ENCODE peak calls at places on chromosome 3, in eight cellular contexts. N is epithelial cell of esophagus, V is AG04449, W is B cell, M is mucosa of gallbladder, G is HCT116, C is fibroblast of the conjunctiva, B is T-helper 17 cell. R is an unnamed sample.

GRCh38 chr3:193637831-193638230 is 44.8 kb downstream of the OPA1 start:
- DNase-seq in N (peak), V (no peak), W (no peak), M (no peak), G (no peak), C (no peak), B (no peak), R (no peak)

GRCh38 chr3:13798401-13798800 is 81.5 kb downstream of the WNT7A start:
- DNase-seq in N (no peak), V (no peak), W (no peak), M (no peak), G (no peak), C (no peak), B (no peak), R (no peak)

GRCh38 chr3:58946875-58947274 is 103.0 kb downstream of the CFAP20DC start:
- DNase-seq in N (no peak), V (no peak), W (no peak), M (no peak), G (no peak), C (no peak), B (no peak), R (peak)

GRCh38 chr3:172182797-172183196 is 143.4 kb downstream of the FNDC3B start:
- DNase-seq in N (peak), V (no peak), W (no peak), M (no peak), G (no peak), C (no peak), B (no peak), R (no peak)

GRCh38 chr3:195039180-195039843 is 231.6 kb downstream of the XXYLT1 start:
- DNase-seq in N (no peak), V (no peak), W (no peak), M (no peak), G (no peak), C (no peak), B (no peak), R (no peak)

GRCh38 chr3:54858386-54858785 is 69.5 kb downstream of the LRTM1 start:
- DNase-seq in N (no peak), V (no peak), W (no peak), M (no peak), G (no peak), C (no peak), B (no peak), R (no peak)

GRCh38 chr3:179837374-179837773 is 184.5 kb downstream of the USP13 start:
- DNase-seq in N (peak), V (no peak), W (no peak), M (no peak), G (no peak), C (no peak), B (no peak), R (no peak)

GRCh38 chr3:23130406-23130805 is 72.7 kb upstream of the UBE2E2 start:
- DNase-seq in N (no peak), V (no peak), W (no peak), M (no peak), G (no peak), C (no peak), B (no peak), R (no peak)

R was measured in hepatocyte.